ENCODE peak calls at places on chromosome 18, in six cellular contexts. D is A549, H is SK-N-SH, K is K562, X is HepG2, W is GM12878. N is an unnamed sample.

GRCh38 chr18:24514439-24514838 is 54.0 kb downstream of the HRH4 start:
- DNase-seq in D (peak; percentile 62), H (peak; percentile 39), K (peak; percentile 63), X (peak; percentile 30), W (no peak), N (peak; percentile 84)

GRCh38 chr18:74497308-74497640 is 1.1 kb downstream of the CNDP2 start:
- DNase-seq in D (no peak), H (no peak), K (no peak), X (peak; percentile 7), W (no peak), N (no peak)

GRCh38 chr18:55838841-55839240 is 250.8 kb upstream of the TCF4 start:
- DNase-seq in D (no peak), H (no peak), K (no peak), X (no peak), W (no peak), N (no peak)

GRCh38 chr18:26419746-26420145 is 128.6 kb downstream of the KCTD1 start:
- DNase-seq in D (no peak), H (peak; percentile 78), K (no peak), X (no peak), W (no peak), N (no peak)

GRCh38 chr18:48629730-48630324 is 91.0 kb downstream of the CTIF start:
- DNase-seq in D (peak; percentile 89), H (peak; percentile 41), K (no peak), X (peak; percentile 87), W (no peak), N (peak; percentile 76)

GRCh38 chr18:79610461-79611039 is 69.1 kb upstream of the CTDP1 start:
- DNase-seq in D (no peak), H (no peak), K (peak; percentile 28), X (no peak), W (no peak), N (no peak)

GRCh38 chr18:41923495-41923894 is 31.5 kb upstream of the PIK3C3 start:
- DNase-seq in D (no peak), H (no peak), K (no peak), X (no peak), W (no peak), N (no peak)

GRCh38 chr18:40056085-40056484 is 1898.9 kb upstream of the PIK3C3 start:
- DNase-seq in D (no peak), H (no peak), K (no peak), X (no peak), W (no peak), N (no peak)

GRCh38 chr18:47263197-47263827 is 11.9 kb upstream of the SKOR2 start:
- DNase-seq in D (no peak), H (peak; percentile 77), K (peak; percentile 17), X (no peak), W (no peak), N (no peak)

GRCh38 chr18:51342815-51343214 is 145.3 kb upstream of the MEX3C start:
- DNase-seq in D (peak; percentile 56), H (no peak), K (no peak), X (peak; percentile 7), W (no peak), N (no peak)

GRCh38 chr18:44732604-44733003 is 51.9 kb downstream of the SETBP1 start:
- DNase-seq in D (no peak), H (no peak), K (no peak), X (no peak), W (no peak), N (no peak)

GRCh38 chr18:32956591-32957310 is 183.9 kb upstream of the KLHL14 start:
- DNase-seq in D (no peak), H (peak; percentile 7), K (no peak), X (no peak), W (no peak), N (no peak)

GRCh38 chr18:48531979-48532378 is 6.9 kb upstream of the CTIF start:
- DNase-seq in D (no peak), H (no peak), K (no peak), X (no peak), W (no peak), N (no peak)

GRCh38 chr18:8261651-8262091 is 347.6 kb upstream of the RAB12 start:
- DNase-seq in D (no peak), H (peak; percentile 67), K (no peak), X (no peak), W (no peak), N (no peak)

GRCh38 chr18:3620146-3621119 is 170.5 kb downstream of the TGIF1 start:
- DNase-seq in D (no peak), H (no peak), K (peak; percentile 59), X (peak; percentile 46), W (no peak), N (no peak)

GRCh38 chr18:11154369-11154982 is 5.1 kb upstream of the PIEZO2 start:
- DNase-seq in D (peak; percentile 42), H (no peak), K (peak; percentile 22), X (peak; percentile 67), W (peak; percentile 30), N (peak; percentile 26)

GRCh38 chr18:74935411-74935810 is 273.5 kb downstream of the PTGR3 start:
- DNase-seq in D (no peak), H (no peak), K (no peak), X (no peak), W (no peak), N (no peak)

GRCh38 chr18:47750889-47751423 is 179.5 kb downstream of the SMAD2 start:
- DNase-seq in D (no peak), H (no peak), K (no peak), X (no peak), W (no peak), N (no peak)

GRCh38 chr18:22282311-22283235 is 113.2 kb downstream of the GATA6 start:
- DNase-seq in D (peak; percentile 92), H (no peak), K (no peak), X (peak; percentile 86), W (no peak), N (peak; percentile 63)

GRCh38 chr18:27863780-27864430 is 313.0 kb downstream of the CDH2 start:
- DNase-seq in D (no peak), H (no peak), K (no peak), X (no peak), W (no peak), N (no peak)

GRCh38 chr18:54284967-54285785 is 15.9 kb downstream of the POLI start:
- DNase-seq in D (no peak), H (no peak), K (peak; percentile 6), X (no peak), W (peak; percentile 97), N (no peak)

GRCh38 chr18:28855524-28855923 is 678.6 kb upstream of the CDH2 start:
- DNase-seq in D (peak; percentile 5), H (no peak), K (no peak), X (no peak), W (no peak), N (no peak)

GRCh38 chr18:8800041-8800441 is 94.7 kb downstream of the MTCL1 start:
- DNase-seq in D (no peak), H (no peak), K (no peak), X (no peak), W (no peak), N (no peak)

GRCh38 chr18:37231251-37231650 is 334.3 kb downstream of the CELF4 start:
- DNase-seq in D (no peak), H (no peak), K (no peak), X (no peak), W (no peak), N (no peak)
- TF ChIP-seq REST in D (no peak), H (no peak), K (no peak), X (no peak), W (no peak), N (no peak)

GRCh38 chr18:76491801-76492668 is 3.0 kb downstream of the ZNF516 start:
- DNase-seq in D (peak; percentile 40), H (peak; percentile 51), K (no peak), X (no peak), W (no peak), N (no peak)
- TF ChIP-seq MAX in D (no peak), H (no peak), K (no peak), X (no peak), W (no peak), N (no peak)

GRCh38 chr18:13572148-13572547 is 154.2 kb downstream of the FAM210A start:
- DNase-seq in D (no peak), H (no peak), K (no peak), X (no peak), W (no peak), N (no peak)

GRCh38 chr18:13572721-13573120 is 153.6 kb downstream of the FAM210A start:
- DNase-seq in D (no peak), H (no peak), K (no peak), X (no peak), W (no peak), N (no peak)

GRCh38 chr18:13568443-13569392 is 157.6 kb downstream of the FAM210A start:
- DNase-seq in D (peak; percentile 9), H (no peak), K (no peak), X (peak; percentile 17), W (peak; percentile 74), N (no peak)

GRCh38 chr18:13570216-13570615 is 156.1 kb downstream of the FAM210A start:
- DNase-seq in D (no peak), H (peak; percentile 63), K (no peak), X (no peak), W (no peak), N (no peak)

DNA sequence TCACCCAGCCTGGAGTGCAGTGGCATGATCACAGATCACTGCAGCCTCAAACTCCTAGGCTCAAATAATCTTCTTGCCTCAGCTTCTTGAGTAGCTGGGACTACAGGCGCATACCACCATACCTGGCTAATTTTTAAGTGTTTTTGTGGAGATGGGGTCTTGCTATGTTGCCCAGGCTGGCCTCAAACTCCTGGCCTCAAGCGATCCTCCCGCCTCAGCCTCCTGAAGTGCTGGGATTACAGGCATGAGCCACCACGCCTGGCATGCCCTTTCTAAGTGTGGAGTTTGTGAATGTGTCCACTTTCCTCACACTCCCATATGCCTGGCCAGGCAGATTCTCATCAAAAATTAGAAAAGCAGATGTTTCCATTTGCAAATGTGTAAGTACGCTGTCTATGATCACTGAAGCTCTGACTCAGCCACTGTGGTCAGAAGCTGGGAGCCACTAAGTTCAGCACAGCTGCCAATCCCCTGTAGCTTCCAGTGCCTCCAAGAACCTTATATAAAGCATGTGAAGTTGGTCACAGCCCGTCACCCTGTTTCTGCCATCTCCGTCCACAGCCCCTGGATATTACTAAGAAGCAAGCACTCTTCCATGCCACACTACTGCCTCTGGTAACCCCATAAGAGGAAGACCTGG is 155.4 kb downstream of the FAM210A start:
- DNase-seq in D (no peak), H (no peak), K (no peak), X (no peak), W (no peak), N (no peak)
- TF ChIP-seq REST in D (no peak), H (no peak), K (no peak), X (no peak), W (no peak), N (no peak)

DNA sequence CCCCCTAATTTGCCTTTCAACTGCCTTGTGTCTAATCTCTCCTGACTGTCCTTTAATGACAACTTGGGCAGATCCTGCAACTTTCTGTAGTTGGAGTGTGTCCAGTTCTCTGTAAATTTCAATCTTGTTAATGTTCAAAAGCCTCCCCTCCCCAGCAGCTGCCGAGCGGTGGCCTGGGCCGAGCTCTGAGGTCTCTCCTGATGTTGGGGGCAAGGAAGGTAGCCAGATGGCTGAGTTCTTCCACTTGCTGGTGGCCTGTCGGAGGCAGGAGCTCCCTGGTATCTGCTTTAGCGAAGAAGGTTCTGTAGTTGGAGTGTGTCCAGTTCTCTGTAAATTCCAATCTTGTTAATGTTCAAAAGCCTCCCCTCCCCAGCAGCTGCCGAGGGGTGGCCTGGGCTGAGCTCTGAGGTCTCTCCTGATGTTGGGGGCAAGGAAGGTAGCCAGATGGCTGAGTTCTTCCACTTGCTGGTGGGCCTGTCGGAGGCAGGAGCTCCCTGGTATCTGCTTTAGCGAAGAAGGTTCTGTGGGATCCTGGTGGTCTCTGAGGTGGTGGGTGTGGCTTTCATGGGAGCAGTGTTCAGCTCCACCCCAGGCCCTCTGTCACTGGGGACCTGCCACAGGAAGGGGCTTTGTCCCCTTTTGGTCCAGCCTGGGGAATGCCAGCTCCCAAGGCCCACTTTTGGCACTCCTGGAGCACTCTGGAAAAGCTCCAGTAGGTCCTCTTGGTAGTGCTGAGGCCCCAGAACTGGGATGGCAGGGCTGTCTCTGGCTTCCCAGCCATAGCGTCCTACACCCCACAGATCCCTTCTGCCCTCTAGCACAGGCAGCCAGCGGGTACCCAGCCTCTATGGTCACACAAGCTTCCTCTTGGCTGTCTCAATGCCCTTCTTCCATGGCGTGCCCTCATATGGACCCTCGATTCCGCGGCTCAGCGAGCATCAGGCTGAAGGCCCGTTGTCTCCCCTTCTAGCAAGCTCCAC is 211.9 kb downstream of the ALPK2 start:
- DNase-seq in D (peak; percentile 26), H (no peak), K (no peak), X (peak; percentile 70), W (no peak), N (no peak)
- TF ChIP-seq MAX in D (no peak), H (no peak), K (no peak), X (no peak), W (no peak), N (no peak)

N was measured in HCT116.